ENCODE peak calls at places on chromosomes 6 and 20, in nine cellular contexts. F is body of pancreas; J is effector memory CD4-positive, alpha-beta T cell; Z is left colon; R is NCI-H774; N is stimulated activated CD4-positive, alpha-beta T cell treated with anti-CD3 and anti-CD28 coated beads, Interleukin-2, amount 100 ng/mL, for 24 hours; P is WTC11; G is GM13977; M is NCI-H524 treated with DMSO at 0.1 percent for 48 hours. Y is an unnamed sample.

GRCh38 chr6:25706314-25707014 is 48.1 kb upstream of the SLC17A4 start:
- DNase-seq in P (no peak), R (peak), G (no peak), J (no peak), Z (no peak), F (peak), N (no peak), M (no peak), Y (peak)

GRCh38 chr6:22770042-22770441 is 200.7 kb downstream of the HDGFL1 start:
- DNase-seq in J (no peak), N (no peak), F (no peak), P (no peak), G (no peak), M (no peak), R (no peak), Z (no peak), Y (no peak)

GRCh38 chr6:37456816-37457560 is 24.0 kb downstream of the CMTR1 start:
- DNase-seq in P (no peak), Z (no peak), F (no peak), J (no peak), G (no peak), N (no peak), R (no peak), M (no peak), Y (no peak)

GRCh38 chr6:85580104-85580877 is 13.4 kb downstream of the SNX14 start:
- DNase-seq in J (no peak), M (no peak), R (no peak), F (peak), N (no peak), G (no peak), P (no peak), Z (no peak), Y (no peak)

GRCh38 chr20:46117704-46118467 is at the start of gene CD40:
- DNase-seq in Z (peak), M (no peak), F (peak), J (peak), R (peak), N (peak), P (peak), G (peak), Y (no peak)

GRCh38 chr20:57579898-57580447 is 19.1 kb downstream of the PCK1 start:
- DNase-seq in N (no peak), G (no peak), P (no peak), R (no peak), M (no peak), Z (no peak), J (no peak), F (no peak), Y (no peak)

GRCh38 chr6:15879372-15880261 is 216.8 kb upstream of the DTNBP1 start:
- DNase-seq in G (peak), N (peak), P (no peak), M (peak), R (peak), F (peak), J (no peak), Z (peak), Y (no peak)

GRCh38 chr6:168778201-168778600 is 337.2 kb downstream of the SMOC2 start:
- DNase-seq in F (peak), R (no peak), P (no peak), Z (no peak), J (no peak), M (no peak), N (no peak), G (no peak), Y (no peak)

GRCh38 chr20:64238115-64238825 is 17.3 kb upstream of the PCMTD2 start:
- DNase-seq in G (no peak), N (no peak), J (no peak), Z (no peak), F (no peak), P (no peak), M (no peak), R (no peak), Y (no peak)

GRCh38 chr20:50417484-50418235 is 92.5 kb upstream of the PTPN1 start:
- DNase-seq in J (no peak), P (no peak), F (no peak), Z (no peak), R (no peak), N (no peak), M (no peak), G (no peak), Y (no peak)

GRCh38 chr6:112665815-112666214 is 318.7 kb downstream of the RFPL4B start:
- DNase-seq in R (no peak), J (no peak), G (no peak), N (no peak), P (no peak), Z (no peak), M (no peak), F (no peak), Y (no peak)

GRCh38 chr6:155126727-155127439 is 131.8 kb downstream of the TIAM2 start:
- DNase-seq in Z (no peak), R (no peak), M (no peak), P (no peak), N (peak), F (no peak), G (peak), J (no peak), Y (peak)

GRCh38 chr6:109019911-109020310 is 74.7 kb downstream of the SESN1 start:
- DNase-seq in Z (no peak), G (no peak), M (no peak), P (no peak), R (no peak), N (no peak), J (no peak), F (no peak), Y (no peak)

GRCh38 chr20:47220161-47220582 is 136.3 kb downstream of the ZMYND8 start:
- DNase-seq in J (no peak), G (peak), M (no peak), F (peak), Z (no peak), R (no peak), P (peak), N (peak), Y (no peak)

GRCh38 chr20:16898433-16898832 is 150.3 kb downstream of the OTOR start:
- DNase-seq in M (no peak), F (no peak), N (no peak), R (no peak), G (no peak), P (no peak), J (no peak), Z (no peak), Y (no peak)

GRCh38 chr20:24955045-24955444 is 6.0 kb downstream of the CST7 start:
- DNase-seq in N (no peak), G (peak), P (no peak), M (no peak), Z (no peak), F (peak), R (no peak), J (no peak), Y (no peak)

GRCh38 chr6:117555262-117555849 is 47.0 kb downstream of the GOPC start:
- DNase-seq in R (no peak), Z (no peak), F (no peak), N (no peak), P (no peak), M (no peak), J (no peak), G (no peak), Y (no peak)

GRCh38 chr20:16601019-16601418 is 27.8 kb upstream of the KIF16B start:
- DNase-seq in G (no peak), F (no peak), P (no peak), M (no peak), N (no peak), J (no peak), R (no peak), Z (no peak), Y (no peak)

GRCh38 chr6:106177786-106178185 is 91.7 kb downstream of the PRDM1 start:
- DNase-seq in M (no peak), Z (no peak), F (no peak), N (no peak), J (no peak), G (no peak), P (no peak), R (no peak), Y (no peak)

GRCh38 chr6:30884521-30885480 is 482 bp downstream of the DDR1 start:
- DNase-seq in F (peak), Z (peak), M (no peak), J (no peak), N (peak), G (peak), P (peak), R (no peak), Y (no peak)

GRCh38 chr20:58471161-58471834 is 43.9 kb downstream of the APCDD1L start:
- DNase-seq in Z (peak), M (no peak), P (no peak), G (no peak), J (no peak), F (no peak), N (no peak), R (no peak), Y (no peak)

GRCh38 chr6:28525496-28526039 is at the start of gene GPX5:
- DNase-seq in M (no peak), R (no peak), Z (no peak), P (no peak), J (no peak), G (no peak), N (peak), F (no peak), Y (no peak)

GRCh38 chr20:48750941-48751620 is 76.7 kb downstream of the PREX1 start:
- DNase-seq in N (peak), J (peak), Z (peak), M (no peak), G (no peak), R (no peak), P (peak), F (no peak), Y (no peak)

Y was measured in retinal pigment epithelial cell.